ENCODE peak calls at places on chromosomes 2 and 18, in four cellular contexts. One of them, this sample, is unnamed.

GRCh38 chr2:240963376-240964220 is 34.8 kb upstream of the SNED1 start:
- DNase-seq in upper lobe of right lung: peak
- DNase-seq in IMR-90: no peak
- DNase-seq in amniotic stem cell: no peak
- DNase-seq in this sample: no peak

GRCh38 chr2:121205321-121205942 is 79.6 kb downstream of the TFCP2L1 start:
- DNase-seq in IMR-90: no peak
- DNase-seq in upper lobe of right lung: peak
- DNase-seq in amniotic stem cell: no peak
- DNase-seq in this sample: no peak

GRCh38 chr2:111653103-111653624 is 230.8 kb downstream of the ANAPC1 start:
- DNase-seq in IMR-90: no peak
- DNase-seq in amniotic stem cell: no peak
- DNase-seq in upper lobe of right lung: no peak
- DNase-seq in this sample: no peak

GRCh38 chr2:48445091-48445725 is 84.7 kb upstream of the STON1 start:
- DNase-seq in IMR-90: no peak
- DNase-seq in amniotic stem cell: no peak
- DNase-seq in upper lobe of right lung: no peak
- DNase-seq in this sample: no peak

GRCh38 chr2:235587202-235587601 is 93.4 kb downstream of the AGAP1 start:
- DNase-seq in IMR-90: no peak
- DNase-seq in amniotic stem cell: no peak
- DNase-seq in upper lobe of right lung: no peak
- DNase-seq in this sample: no peak

GRCh38 chr18:65523461-65523860 is 227.4 kb upstream of the CDH7 start:
- DNase-seq in amniotic stem cell: no peak
- DNase-seq in upper lobe of right lung: no peak
- DNase-seq in IMR-90: no peak
- DNase-seq in this sample: no peak

GRCh38 chr2:95381212-95382127 is 21.0 kb upstream of the FAHD2A start:
- DNase-seq in amniotic stem cell: no peak
- DNase-seq in IMR-90: no peak
- DNase-seq in upper lobe of right lung: peak
- DNase-seq in this sample: no peak

GRCh38 chr2:102509749-102510148 is 36.7 kb downstream of the SLC9A4 start:
- DNase-seq in upper lobe of right lung: no peak
- DNase-seq in amniotic stem cell: no peak
- DNase-seq in IMR-90: peak
- DNase-seq in this sample: no peak

GRCh38 chr2:47269316-47270232 is 114.5 kb upstream of the STPG4 start:
- DNase-seq in amniotic stem cell: peak
- DNase-seq in IMR-90: peak
- DNase-seq in upper lobe of right lung: no peak
- DNase-seq in this sample: no peak

GRCh38 chr18:23849141-23849540 is 159.9 kb downstream of the LAMA3 start:
- DNase-seq in amniotic stem cell: no peak
- DNase-seq in IMR-90: no peak
- DNase-seq in upper lobe of right lung: no peak
- DNase-seq in this sample: no peak

GRCh38 chr2:151927501-151928221 is 99.4 kb upstream of the ARL5A start:
- DNase-seq in amniotic stem cell: no peak
- DNase-seq in IMR-90: no peak
- DNase-seq in upper lobe of right lung: no peak
- DNase-seq in this sample: no peak

GRCh38 chr2:54704688-54705605 is 18.5 kb upstream of the EML6 start:
- DNase-seq in IMR-90: peak
- DNase-seq in amniotic stem cell: peak
- DNase-seq in upper lobe of right lung: no peak
- DNase-seq in this sample: no peak

GRCh38 chr2:45182667-45183620 is 173.7 kb upstream of the SIX2 start:
- DNase-seq in upper lobe of right lung: no peak
- DNase-seq in IMR-90: no peak
- DNase-seq in amniotic stem cell: no peak
- DNase-seq in this sample: no peak

GRCh38 chr2:59777120-59777519 is 776.3 kb downstream of the BCL11A start:
- DNase-seq in IMR-90: no peak
- DNase-seq in amniotic stem cell: no peak
- DNase-seq in upper lobe of right lung: no peak
- DNase-seq in this sample: no peak

GRCh38 chr2:190023860-190024259 is 38.7 kb downstream of the MSTN start:
- DNase-seq in IMR-90: peak
- DNase-seq in amniotic stem cell: peak
- DNase-seq in upper lobe of right lung: no peak
- DNase-seq in this sample: peak

GRCh38 chr2:85852979-85853498 is 35.8 kb downstream of the ST3GAL5 start:
- DNase-seq in amniotic stem cell: no peak
- DNase-seq in IMR-90: no peak
- DNase-seq in upper lobe of right lung: no peak
- DNase-seq in this sample: no peak

GRCh38 chr2:145329976-145330375 is 810.1 kb upstream of the ZEB2 start:
- DNase-seq in amniotic stem cell: no peak
- DNase-seq in IMR-90: no peak
- DNase-seq in upper lobe of right lung: no peak
- DNase-seq in this sample: no peak

GRCh38 chr2:182642328-182642727 is 73.7 kb upstream of the DNAJC10 start:
- DNase-seq in IMR-90: peak
- DNase-seq in amniotic stem cell: no peak
- DNase-seq in upper lobe of right lung: peak
- DNase-seq in this sample: no peak

GRCh38 chr18:52716926-52717325 is 376.9 kb downstream of the DCC start:
- DNase-seq in amniotic stem cell: no peak
- DNase-seq in IMR-90: peak
- DNase-seq in upper lobe of right lung: no peak
- DNase-seq in this sample: no peak

GRCh38 chr18:32317651-32318050 is 127.8 kb downstream of the MEP1B start:
- DNase-seq in upper lobe of right lung: no peak
- DNase-seq in IMR-90: peak
- DNase-seq in amniotic stem cell: no peak
- DNase-seq in this sample: no peak

GRCh38 chr18:72648079-72648478 is 103.9 kb upstream of the CBLN2 start:
- DNase-seq in upper lobe of right lung: no peak
- DNase-seq in IMR-90: no peak
- DNase-seq in amniotic stem cell: no peak
- DNase-seq in this sample: no peak

GRCh38 chr2:154133823-154134222 is 262.1 kb downstream of the GALNT13 start:
- DNase-seq in upper lobe of right lung: no peak
- DNase-seq in amniotic stem cell: no peak
- DNase-seq in IMR-90: no peak
- DNase-seq in this sample: no peak

GRCh38 chr2:179543361-179543901 is 278.8 kb upstream of the SESTD1 start:
- DNase-seq in IMR-90: peak
- DNase-seq in amniotic stem cell: no peak
- DNase-seq in upper lobe of right lung: no peak
- DNase-seq in this sample: no peak

GRCh38 chr2:98898423-98898841 is 37.6 kb downstream of the CRACDL start:
- DNase-seq in IMR-90: no peak
- DNase-seq in upper lobe of right lung: peak
- DNase-seq in amniotic stem cell: no peak
- DNase-seq in this sample: no peak

GRCh38 chr18:46071894-46072867 is at the start of gene PSTPIP2:
- DNase-seq in IMR-90: peak
- DNase-seq in upper lobe of right lung: peak
- DNase-seq in amniotic stem cell: peak
- DNase-seq in this sample: peak

This sample was measured in GF-D8.